ENCODE peak calls at places on chromosomes 3 and 15, in five cellular contexts. One of them, this sample, is unnamed.

GRCh38 chr3:36648241-36649034 is 115.9 kb downstream of the DCLK3 start:
- DNase-seq in K562: no peak
- DNase-seq in CD8-positive, alpha-beta memory T cell: no peak
- DNase-seq in cardiac fibroblast: peak
- DNase-seq in GM23248: peak
- DNase-seq in this sample: no peak

GRCh38 chr3:38264307-38264706 is 1.3 kb upstream of the SLC22A13 start:
- DNase-seq in K562: no peak
- DNase-seq in CD8-positive, alpha-beta memory T cell: no peak
- DNase-seq in cardiac fibroblast: no peak
- DNase-seq in GM23248: no peak
- DNase-seq in this sample: peak

GRCh38 chr15:78056714-78057269 is 20.7 kb downstream of the TBC1D2B start:
- DNase-seq in K562: no peak
- DNase-seq in CD8-positive, alpha-beta memory T cell: no peak
- DNase-seq in cardiac fibroblast: peak
- DNase-seq in GM23248: peak
- DNase-seq in this sample: no peak

GRCh38 chr15:87354661-87355410 is 901.7 kb downstream of the NTRK3 start:
- DNase-seq in K562: no peak
- DNase-seq in CD8-positive, alpha-beta memory T cell: no peak
- DNase-seq in cardiac fibroblast: peak
- DNase-seq in GM23248: peak
- DNase-seq in this sample: no peak

GRCh38 chr3:15572138-15572537 is 29.2 kb downstream of the HACL1 start:
- DNase-seq in K562: no peak
- DNase-seq in CD8-positive, alpha-beta memory T cell: no peak
- DNase-seq in cardiac fibroblast: no peak
- DNase-seq in GM23248: no peak
- DNase-seq in this sample: no peak

GRCh38 chr3:25603703-25604102 is 61.0 kb downstream of the TOP2B start:
- DNase-seq in K562: no peak
- DNase-seq in CD8-positive, alpha-beta memory T cell: no peak
- DNase-seq in cardiac fibroblast: peak
- DNase-seq in GM23248: peak
- DNase-seq in this sample: peak

GRCh38 chr15:25900901-25901300 is 37.8 kb upstream of the ATP10A start:
- DNase-seq in K562: no peak
- DNase-seq in CD8-positive, alpha-beta memory T cell: no peak
- DNase-seq in cardiac fibroblast: peak
- DNase-seq in GM23248: peak
- DNase-seq in this sample: no peak

GRCh38 chr15:73631915-73632669 is 1.1 kb downstream of the NPTN start:
- DNase-seq in K562: peak
- DNase-seq in CD8-positive, alpha-beta memory T cell: no peak
- DNase-seq in cardiac fibroblast: peak
- DNase-seq in GM23248: peak
- DNase-seq in this sample: peak

GRCh38 chr15:87961851-87962816 is 294.4 kb downstream of the NTRK3 start:
- DNase-seq in K562: no peak
- DNase-seq in CD8-positive, alpha-beta memory T cell: no peak
- DNase-seq in cardiac fibroblast: no peak
- DNase-seq in GM23248: no peak
- DNase-seq in this sample: no peak

GRCh38 chr15:51750942-51751686 is at the start of gene TMOD2:
- DNase-seq in K562: peak
- DNase-seq in CD8-positive, alpha-beta memory T cell: peak
- DNase-seq in cardiac fibroblast: peak
- DNase-seq in GM23248: peak
- DNase-seq in this sample: peak

GRCh38 chr3:137792633-137793271 is 28.6 kb downstream of the SOX14 start:
- DNase-seq in K562: peak
- DNase-seq in CD8-positive, alpha-beta memory T cell: no peak
- DNase-seq in cardiac fibroblast: peak
- DNase-seq in GM23248: peak
- DNase-seq in this sample: peak

GRCh38 chr15:56732135-56732880 is 1.0 kb downstream of the ZNF280D start:
- DNase-seq in K562: no peak
- DNase-seq in CD8-positive, alpha-beta memory T cell: no peak
- DNase-seq in cardiac fibroblast: peak
- DNase-seq in GM23248: peak
- DNase-seq in this sample: no peak

GRCh38 chr3:50405249-50405648 is 45.9 kb upstream of the TMEM115 start:
- DNase-seq in K562: peak
- DNase-seq in CD8-positive, alpha-beta memory T cell: no peak
- DNase-seq in cardiac fibroblast: peak
- DNase-seq in GM23248: peak
- DNase-seq in this sample: peak

GRCh38 chr15:26235148-26235769 is 372.1 kb upstream of the ATP10A start:
- DNase-seq in K562: no peak
- DNase-seq in CD8-positive, alpha-beta memory T cell: no peak
- DNase-seq in cardiac fibroblast: no peak
- DNase-seq in GM23248: no peak
- DNase-seq in this sample: peak

GRCh38 chr3:51779137-51779536 is at the start of gene IQCF6:
- DNase-seq in K562: peak
- DNase-seq in CD8-positive, alpha-beta memory T cell: no peak
- DNase-seq in cardiac fibroblast: no peak
- DNase-seq in GM23248: no peak
- DNase-seq in this sample: no peak

GRCh38 chr15:35019401-35020327 is 31.6 kb upstream of the ZNF770 start:
- DNase-seq in K562: no peak
- DNase-seq in CD8-positive, alpha-beta memory T cell: no peak
- DNase-seq in cardiac fibroblast: peak
- DNase-seq in GM23248: peak
- DNase-seq in this sample: no peak

GRCh38 chr3:27312044-27312668 is 57.0 kb downstream of the NEK10 start:
- DNase-seq in K562: peak
- DNase-seq in CD8-positive, alpha-beta memory T cell: no peak
- DNase-seq in cardiac fibroblast: peak
- DNase-seq in GM23248: peak
- DNase-seq in this sample: peak

GRCh38 chr3:177589921-177590336 is 392.6 kb upstream of the TBL1XR1 start:
- DNase-seq in K562: no peak
- DNase-seq in CD8-positive, alpha-beta memory T cell: no peak
- DNase-seq in cardiac fibroblast: peak
- DNase-seq in GM23248: peak
- DNase-seq in this sample: no peak

GRCh38 chr15:90598053-90598577 is 68.4 kb downstream of the CRTC3 start:
- DNase-seq in K562: peak
- DNase-seq in CD8-positive, alpha-beta memory T cell: no peak
- DNase-seq in cardiac fibroblast: peak
- DNase-seq in GM23248: no peak
- DNase-seq in this sample: no peak

GRCh38 chr3:151107701-151108100 is 22.2 kb downstream of the MED12L start:
- DNase-seq in K562: no peak
- DNase-seq in CD8-positive, alpha-beta memory T cell: no peak
- DNase-seq in cardiac fibroblast: no peak
- DNase-seq in GM23248: no peak
- DNase-seq in this sample: no peak

GRCh38 chr15:82995938-82996337 is 9.9 kb downstream of the RAMAC start:
- DNase-seq in K562: no peak
- DNase-seq in CD8-positive, alpha-beta memory T cell: no peak
- DNase-seq in cardiac fibroblast: no peak
- DNase-seq in GM23248: peak
- DNase-seq in this sample: no peak

GRCh38 chr3:37310666-37311050 is 136.3 kb upstream of the LRRFIP2 start:
- DNase-seq in K562: no peak
- DNase-seq in CD8-positive, alpha-beta memory T cell: no peak
- DNase-seq in cardiac fibroblast: peak
- DNase-seq in GM23248: peak
- DNase-seq in this sample: peak

GRCh38 chr3:33096103-33096868 is 660 bp downstream of the GLB1 start:
- DNase-seq in K562: peak
- DNase-seq in CD8-positive, alpha-beta memory T cell: peak
- DNase-seq in cardiac fibroblast: peak
- DNase-seq in GM23248: peak
- DNase-seq in this sample: peak

GRCh38 chr15:38652998-38653397 is 88.4 kb upstream of the RASGRP1 start:
- DNase-seq in K562: no peak
- DNase-seq in CD8-positive, alpha-beta memory T cell: peak
- DNase-seq in cardiac fibroblast: no peak
- DNase-seq in GM23248: no peak
- DNase-seq in this sample: no peak

GRCh38 chr15:56758770-56759449 is 25.6 kb upstream of the ZNF280D start:
- DNase-seq in K562: no peak
- DNase-seq in CD8-positive, alpha-beta memory T cell: no peak
- DNase-seq in cardiac fibroblast: peak
- DNase-seq in GM23248: peak
- DNase-seq in this sample: peak

GRCh38 chr3:177337548-177338331 is 140.5 kb upstream of the TBL1XR1 start:
- DNase-seq in K562: no peak
- DNase-seq in CD8-positive, alpha-beta memory T cell: peak
- DNase-seq in cardiac fibroblast: peak
- DNase-seq in GM23248: peak
- DNase-seq in this sample: peak

GRCh38 chr3:136750922-136751258 is 1.3 kb downstream of the STAG1 start:
- DNase-seq in K562: no peak
- DNase-seq in CD8-positive, alpha-beta memory T cell: no peak
- DNase-seq in cardiac fibroblast: peak
- DNase-seq in GM23248: peak
- DNase-seq in this sample: no peak

GRCh38 chr15:91100561-91101355 is 701 bp downstream of the SV2B start:
- DNase-seq in K562: no peak
- DNase-seq in CD8-positive, alpha-beta memory T cell: no peak
- DNase-seq in cardiac fibroblast: peak
- DNase-seq in GM23248: peak
- DNase-seq in this sample: peak

GRCh38 chr3:183306798-183307671 is 54.0 kb downstream of the B3GNT5 start:
- DNase-seq in K562: peak
- DNase-seq in CD8-positive, alpha-beta memory T cell: no peak
- DNase-seq in cardiac fibroblast: peak
- DNase-seq in GM23248: peak
- DNase-seq in this sample: peak

GRCh38 chr15:50012790-50013189 is 106.2 kb downstream of the ATP8B4 start:
- DNase-seq in K562: no peak
- DNase-seq in CD8-positive, alpha-beta memory T cell: no peak
- DNase-seq in cardiac fibroblast: no peak
- DNase-seq in GM23248: no peak
- DNase-seq in this sample: no peak

GRCh38 chr15:75620776-75621536 is 4.6 kb downstream of the SNUPN start:
- DNase-seq in K562: no peak
- DNase-seq in CD8-positive, alpha-beta memory T cell: no peak
- DNase-seq in cardiac fibroblast: peak
- DNase-seq in GM23248: peak
- DNase-seq in this sample: peak
- H3K4me3 ChIP-seq in K562: no peak
- H3K4me3 ChIP-seq in CD8-positive, alpha-beta memory T cell: no peak
- H3K4me3 ChIP-seq in cardiac fibroblast: peak
- H3K4me3 ChIP-seq in GM23248: peak
- H3K4me3 ChIP-seq in this sample: no peak

DNA sequence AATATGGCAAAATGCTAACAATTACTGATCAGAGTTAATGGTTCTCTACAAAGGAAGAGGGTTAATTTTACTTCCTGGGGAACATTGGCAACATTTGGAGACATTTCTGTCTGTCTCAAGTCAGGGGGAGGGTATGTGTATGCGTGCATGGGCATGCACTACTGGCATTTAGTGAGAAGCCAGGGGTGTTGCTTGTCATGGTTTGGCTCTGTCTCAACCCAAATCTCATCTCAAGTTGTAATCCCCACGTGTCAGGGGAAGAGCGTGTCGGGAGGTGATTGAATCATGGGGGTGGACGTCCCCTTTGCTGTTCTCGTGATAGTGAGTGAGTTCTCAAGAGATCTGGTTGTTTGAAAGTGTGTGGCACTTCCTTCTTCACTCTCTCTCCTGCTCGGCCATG is 28.3 kb upstream of the TNIK start:
- DNase-seq in K562: no peak
- DNase-seq in CD8-positive, alpha-beta memory T cell: no peak
- DNase-seq in cardiac fibroblast: no peak
- DNase-seq in GM23248: no peak
- DNase-seq in this sample: no peak
- H3K4me3 ChIP-seq in K562: no peak
- H3K4me3 ChIP-seq in CD8-positive, alpha-beta memory T cell: no peak
- H3K4me3 ChIP-seq in cardiac fibroblast: no peak
- H3K4me3 ChIP-seq in GM23248: no peak
- H3K4me3 ChIP-seq in this sample: no peak

DNA sequence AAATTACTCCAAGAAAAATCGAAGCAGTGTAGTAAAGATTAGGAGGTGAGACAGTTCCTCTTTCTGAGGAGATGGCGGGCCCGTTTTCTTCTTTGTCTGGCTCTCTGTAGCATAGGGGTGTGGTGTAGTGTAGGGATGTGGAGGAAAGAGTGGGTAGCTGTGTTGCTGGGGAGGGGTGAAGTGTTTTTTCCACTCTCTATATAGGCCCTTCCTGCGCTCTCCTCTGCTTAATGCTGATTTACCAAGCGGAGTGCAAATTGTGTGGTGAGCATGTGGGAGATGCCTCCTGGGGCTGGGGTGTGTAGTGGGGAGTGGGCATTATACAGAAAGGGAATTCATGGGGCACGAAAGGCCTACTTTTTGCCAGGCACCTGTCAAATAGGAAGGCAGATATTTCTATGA is 94.9 kb downstream of the ST6GAL1 start:
- DNase-seq in K562: no peak
- DNase-seq in CD8-positive, alpha-beta memory T cell: no peak
- DNase-seq in cardiac fibroblast: no peak
- DNase-seq in GM23248: no peak
- DNase-seq in this sample: no peak
- H3K4me3 ChIP-seq in K562: no peak
- H3K4me3 ChIP-seq in CD8-positive, alpha-beta memory T cell: peak
- H3K4me3 ChIP-seq in cardiac fibroblast: no peak
- H3K4me3 ChIP-seq in GM23248: no peak
- H3K4me3 ChIP-seq in this sample: no peak

GRCh38 chr3:194272221-194272620 is 78.9 kb downstream of the CPN2 start:
- DNase-seq in K562: no peak
- DNase-seq in CD8-positive, alpha-beta memory T cell: no peak
- DNase-seq in cardiac fibroblast: no peak
- DNase-seq in GM23248: no peak
- DNase-seq in this sample: no peak

GRCh38 chr3:194270627-194271458 is 80.3 kb downstream of the CPN2 start:
- DNase-seq in K562: no peak
- DNase-seq in CD8-positive, alpha-beta memory T cell: no peak
- DNase-seq in cardiac fibroblast: peak
- DNase-seq in GM23248: peak
- DNase-seq in this sample: peak

GRCh38 chr3:194269610-194270145 is 81.5 kb downstream of the CPN2 start:
- DNase-seq in K562: peak
- DNase-seq in CD8-positive, alpha-beta memory T cell: no peak
- DNase-seq in cardiac fibroblast: peak
- DNase-seq in GM23248: peak
- DNase-seq in this sample: no peak

GRCh38 chr3:194272861-194273266 is 78.3 kb downstream of the CPN2 start:
- DNase-seq in K562: no peak
- DNase-seq in CD8-positive, alpha-beta memory T cell: no peak
- DNase-seq in cardiac fibroblast: no peak
- DNase-seq in GM23248: peak
- DNase-seq in this sample: no peak

GRCh38 chr3:194271459-194272035 is 79.6 kb downstream of the CPN2 start:
- DNase-seq in K562: no peak
- DNase-seq in CD8-positive, alpha-beta memory T cell: no peak
- DNase-seq in cardiac fibroblast: peak
- DNase-seq in GM23248: no peak
- DNase-seq in this sample: no peak
- H3K4me3 ChIP-seq in K562: no peak
- H3K4me3 ChIP-seq in CD8-positive, alpha-beta memory T cell: no peak
- H3K4me3 ChIP-seq in cardiac fibroblast: no peak
- H3K4me3 ChIP-seq in GM23248: no peak
- H3K4me3 ChIP-seq in this sample: no peak